ENCODE peak calls at places on chromosomes 2 and 18, in six cellular contexts. Y is A549, A is esophagus squamous epithelium, N is Peyer's patch, L is IMR-90, M is adrenal gland. T is an unnamed sample.

GRCh38 chr2:170155022-170155722 is 22.8 kb upstream of the MYO3B start:
- DNase-seq in Y (no peak), A (no peak), N (no peak), L (peak), M (no peak), T (no peak)

GRCh38 chr2:37773354-37773753 is 101.9 kb upstream of the CDC42EP3 start:
- DNase-seq in Y (no peak), A (no peak), N (peak), L (no peak), M (no peak), T (no peak)

GRCh38 chr2:1864981-1865421 is 120.7 kb upstream of the PXDN start:
- DNase-seq in Y (no peak), A (no peak), N (no peak), L (no peak), M (no peak), T (no peak)

GRCh38 chr2:145068509-145068908 is 548.6 kb upstream of the ZEB2 start:
- DNase-seq in Y (no peak), A (no peak), N (no peak), L (no peak), M (no peak), T (no peak)

GRCh38 chr2:120293991-120294329 is 41.3 kb downstream of the RALB start:
- DNase-seq in Y (no peak), A (no peak), N (no peak), L (no peak), M (no peak), T (no peak)

GRCh38 chr2:156333274-156333950 is 891 bp upstream of the NR4A2 start:
- DNase-seq in Y (no peak), A (no peak), N (no peak), L (no peak), M (no peak), T (no peak)

GRCh38 chr2:217794133-217794986 is 208.4 kb downstream of the TNS1 start:
- DNase-seq in Y (no peak), A (no peak), N (no peak), L (no peak), M (no peak), T (no peak)

GRCh38 chr2:113886479-113887383 is 3.2 kb upstream of the ACTR3 start:
- DNase-seq in Y (no peak), A (peak), N (no peak), L (peak), M (peak), T (peak)

GRCh38 chr2:86533589-86533988 is 29.7 kb downstream of the CHMP3 start:
- DNase-seq in Y (no peak), A (no peak), N (no peak), L (no peak), M (no peak), T (no peak)

GRCh38 chr2:21772624-21773023 is 648.9 kb downstream of the TDRD15 start:
- DNase-seq in Y (no peak), A (no peak), N (no peak), L (peak), M (no peak), T (no peak)

GRCh38 chr18:5302606-5303005 is 7.1 kb upstream of the ZBTB14 start:
- DNase-seq in Y (no peak), A (no peak), N (no peak), L (no peak), M (no peak), T (no peak)

GRCh38 chr2:96875498-96876035 is 5.7 kb upstream of the SEMA4C start:
- DNase-seq in Y (no peak), A (no peak), N (no peak), L (no peak), M (no peak), T (no peak)

GRCh38 chr2:119142822-119143221 is 15.7 kb downstream of the C1QL2 start:
- DNase-seq in Y (no peak), A (no peak), N (no peak), L (no peak), M (peak), T (no peak)

GRCh38 chr2:18520605-18521031 is 39.8 kb downstream of the RDH14 start:
- DNase-seq in Y (peak), A (no peak), N (peak), L (peak), M (peak), T (peak)

GRCh38 chr2:21422050-21422449 is 298.3 kb downstream of the TDRD15 start:
- DNase-seq in Y (no peak), A (no peak), N (no peak), L (peak), M (no peak), T (no peak)

GRCh38 chr2:204665244-204665643 is 120.0 kb downstream of the PARD3B start:
- DNase-seq in Y (peak), A (no peak), N (no peak), L (peak), M (no peak), T (no peak)

GRCh38 chr18:48902023-48902855 is 48.5 kb downstream of the SMAD7 start:
- DNase-seq in Y (peak), A (no peak), N (peak), L (peak), M (peak), T (peak)

GRCh38 chr2:219446101-219446504 is 11.5 kb downstream of the SPEG start:
- DNase-seq in Y (no peak), A (no peak), N (no peak), L (peak), M (peak), T (no peak)

GRCh38 chr2:5818947-5819346 is 126.8 kb downstream of the SOX11 start:
- DNase-seq in Y (no peak), A (no peak), N (no peak), L (peak), M (no peak), T (no peak)

GRCh38 chr2:33810046-33810835 is 211.1 kb upstream of the FAM98A start:
- DNase-seq in Y (no peak), A (no peak), N (no peak), L (no peak), M (no peak), T (no peak)

GRCh38 chr18:26511339-26512071 is 36.8 kb downstream of the KCTD1 start:
- DNase-seq in Y (no peak), A (no peak), N (no peak), L (no peak), M (no peak), T (no peak)

GRCh38 chr2:186848873-186849578 is at the start of gene ZSWIM2:
- DNase-seq in Y (no peak), A (no peak), N (peak), L (peak), M (peak), T (peak)

GRCh38 chr2:231296401-231296800 is 98.0 kb downstream of the ARMC9 start:
- DNase-seq in Y (no peak), A (no peak), N (no peak), L (no peak), M (no peak), T (no peak)

GRCh38 chr2:106197878-106198277 is 3.8 kb upstream of the UXS1 start:
- DNase-seq in Y (no peak), A (no peak), N (no peak), L (peak), M (no peak), T (no peak)

GRCh38 chr2:38170098-38170497 is 94.1 kb upstream of the CYP1B1 start:
- DNase-seq in Y (no peak), A (no peak), N (no peak), L (peak), M (no peak), T (no peak)

GRCh38 chr18:37393945-37394609 is 171.5 kb downstream of the CELF4 start:
- DNase-seq in Y (peak), A (no peak), N (peak), L (peak), M (peak), T (peak)

GRCh38 chr2:174760845-174761473 is 3.3 kb downstream of the CHRNA1 start:
- DNase-seq in Y (no peak), A (no peak), N (no peak), L (no peak), M (no peak), T (no peak)

GRCh38 chr2:71675296-71675695 is 221.9 kb downstream of the DYSF start:
- DNase-seq in Y (no peak), A (no peak), N (peak), L (no peak), M (no peak), T (no peak)

GRCh38 chr2:128630974-128631697 is 312.5 kb upstream of the HS6ST1 start:
- DNase-seq in Y (no peak), A (no peak), N (no peak), L (no peak), M (no peak), T (peak)

GRCh38 chr2:237866119-237866621 is 6.7 kb downstream of the RAMP1 start:
- DNase-seq in Y (no peak), A (no peak), N (no peak), L (peak), M (no peak), T (no peak)

GRCh38 chr2:190882831-190883582 is 2.4 kb downstream of the GLS start:
- DNase-seq in Y (no peak), A (no peak), N (no peak), L (no peak), M (no peak), T (no peak)

GRCh38 chr18:30870466-30870865 is 172.1 kb downstream of the DSC3 start:
- DNase-seq in Y (no peak), A (no peak), N (no peak), L (no peak), M (no peak), T (no peak)

GRCh38 chr2:11872247-11872947 is 126.0 kb downstream of the LPIN1 start:
- DNase-seq in Y (no peak), A (no peak), N (no peak), L (peak), M (no peak), T (no peak)

GRCh38 chr2:191255271-191255670 is 10.1 kb downstream of the MYO1B start:
- DNase-seq in Y (no peak), A (no peak), N (no peak), L (peak), M (no peak), T (no peak)

DNA sequence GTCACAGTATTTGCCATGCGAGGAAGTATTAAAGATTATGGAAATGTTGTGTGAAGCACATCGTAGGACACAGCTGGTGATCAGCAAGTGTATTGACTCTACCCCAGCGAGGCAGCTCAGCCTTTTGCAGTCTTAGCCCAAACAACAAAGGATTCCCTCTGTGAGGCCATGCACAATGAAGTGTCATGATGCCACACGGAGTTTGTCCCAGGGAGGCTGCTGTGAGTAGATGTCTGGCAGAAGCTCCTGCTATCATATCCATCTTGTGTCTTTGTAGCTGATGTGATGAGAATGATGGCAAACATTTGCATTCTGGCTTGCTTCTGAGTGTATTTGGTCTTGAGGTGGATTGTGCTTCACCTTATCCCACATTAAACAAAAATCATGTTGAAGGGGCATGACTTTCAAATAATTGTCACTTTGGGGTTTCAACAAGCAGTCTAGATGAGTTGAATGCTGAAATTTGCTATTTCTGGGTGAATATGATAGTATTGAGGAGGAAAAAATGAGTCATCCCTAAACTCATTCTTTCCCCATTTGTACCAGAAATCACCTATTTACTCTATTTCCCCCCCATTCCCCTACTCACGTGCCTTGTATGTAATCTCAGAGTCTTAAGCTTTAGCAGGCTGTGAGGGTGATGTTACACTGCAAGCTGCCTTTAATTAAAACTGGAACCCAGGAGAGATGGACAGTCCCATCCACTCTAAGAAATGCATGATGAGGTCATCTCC is 273.5 kb downstream of the RNF144A start:
- DNase-seq in Y (no peak), A (no peak), N (no peak), L (no peak), M (no peak), T (no peak)
- H3K4me3 ChIP-seq in Y (no peak), A (no peak), N (no peak), L (no peak), M (no peak), T (no peak)

DNA sequence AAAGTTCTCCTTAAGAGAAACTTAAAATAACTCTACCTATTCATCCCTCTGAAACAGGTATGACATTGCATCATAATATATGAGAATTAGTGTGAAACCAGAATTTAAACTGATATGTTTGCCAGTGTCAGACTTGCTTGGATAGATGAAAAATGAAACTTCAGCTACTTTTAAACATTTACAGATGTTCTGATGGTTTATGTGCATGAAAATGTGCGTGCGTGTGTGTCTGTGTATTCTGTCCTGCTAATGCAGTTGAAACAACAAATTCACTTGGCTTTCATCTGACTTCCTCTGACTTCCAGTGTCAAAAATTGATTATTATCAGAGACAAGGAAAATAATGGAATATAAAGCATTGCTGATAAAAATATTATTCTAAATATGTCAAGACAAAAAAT is 719.4 kb downstream of the LRP1B start:
- DNase-seq in Y (no peak), A (no peak), N (no peak), L (no peak), M (no peak), T (no peak)
- TF ChIP-seq POLR2A in Y (no peak), A (no peak), N (no peak), L (no peak), M (no peak), T (no peak)

GRCh38 chr2:74197983-74198460 is 393 bp upstream of the MTHFD2 start:
- DNase-seq in Y (no peak), A (no peak), N (no peak), L (no peak), M (no peak), T (no peak)
- H3K4me3 ChIP-seq in Y (peak), A (peak), N (peak), L (peak), M (no peak), T (peak)

GRCh38 chr2:236546561-236546961 is 23.1 kb upstream of the ACKR3 start:
- DNase-seq in Y (no peak), A (no peak), N (no peak), L (no peak), M (no peak), T (no peak)
- TF ChIP-seq POLR2A in Y (no peak), A (no peak), N (no peak), L (no peak), M (no peak), T (no peak)

DNA sequence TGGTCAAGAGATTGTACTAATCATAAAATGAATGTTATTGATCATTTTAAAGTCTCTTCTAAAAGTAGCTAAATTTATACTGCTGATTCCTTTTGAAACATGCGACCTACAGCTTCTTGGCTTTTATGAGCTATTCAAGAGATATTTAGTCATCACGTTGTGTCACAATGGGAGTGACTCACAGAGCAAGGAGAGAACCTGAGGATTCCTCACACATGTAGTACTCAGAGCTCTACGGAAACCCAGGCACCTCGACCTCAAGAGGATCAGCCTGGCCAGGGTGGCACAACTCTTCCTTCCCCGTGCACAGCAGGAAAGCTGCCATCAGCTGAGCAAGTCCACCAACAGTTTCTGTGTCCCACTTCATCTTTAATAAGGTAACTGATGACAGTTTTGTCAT is at the start of gene DHRS9:
- DNase-seq in Y (peak), A (no peak), N (no peak), L (peak), M (no peak), T (no peak)
- H3K4me3 ChIP-seq in Y (no peak), A (no peak), N (no peak), L (no peak), M (no peak), T (no peak)

DNA sequence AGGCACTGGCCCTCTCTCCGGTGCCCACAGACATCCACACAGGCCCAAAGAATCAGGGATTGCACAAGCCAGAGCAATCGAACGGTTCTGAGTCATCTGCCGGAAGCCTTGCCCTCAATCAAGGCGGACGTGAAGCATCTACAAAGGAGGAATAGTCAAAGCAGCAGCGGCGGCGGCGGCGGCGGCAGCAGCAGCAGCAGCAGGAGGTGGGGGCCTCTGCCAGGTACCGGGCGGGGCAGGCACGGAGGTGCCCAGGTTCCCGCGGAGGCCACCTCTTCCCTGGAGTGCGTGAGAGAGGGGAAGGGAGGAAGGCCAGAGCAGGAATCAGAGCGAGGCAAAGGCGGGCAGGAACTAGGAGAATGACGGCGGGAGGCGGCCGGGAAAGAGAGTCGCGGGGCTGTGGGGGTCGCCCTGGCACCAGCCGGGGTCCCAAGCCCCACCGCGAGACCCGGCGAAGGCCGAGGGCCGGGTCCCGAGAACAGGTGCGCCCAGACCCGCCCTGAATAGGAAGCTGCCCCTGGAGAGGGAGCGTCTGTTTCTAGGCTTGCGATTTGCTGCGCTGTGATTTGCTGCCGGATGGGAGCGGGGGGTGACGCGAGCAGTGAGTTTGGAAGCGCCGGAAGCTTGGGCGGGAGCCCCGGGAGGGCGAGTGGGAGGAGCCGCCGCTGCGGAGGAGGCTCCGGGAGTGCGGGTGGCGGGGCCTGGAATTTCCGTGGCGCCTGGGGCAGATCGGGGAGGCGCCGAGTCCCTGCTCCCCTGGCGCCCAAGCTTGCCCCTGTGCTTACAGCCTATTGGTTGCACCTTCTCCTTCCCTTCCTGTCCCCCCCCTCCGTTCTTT is at the start of gene SERPINB8:
- DNase-seq in Y (peak), A (peak), N (peak), L (peak), M (peak), T (peak)
- TF ChIP-seq POLR2A in Y (peak), A (peak), N (peak), L (peak), M (peak), T (peak)

GRCh38 chr18:58005036-58005435 is 39.0 kb upstream of the NEDD4L start:
- DNase-seq in Y (no peak), A (no peak), N (no peak), L (peak), M (no peak), T (no peak)
- H3K4me3 ChIP-seq in Y (no peak), A (no peak), N (no peak), L (no peak), M (no peak), T (no peak)

GRCh38 chr2:101763496-101764333 is 66.2 kb downstream of the MAP4K4 start:
- DNase-seq in Y (no peak), A (no peak), N (no peak), L (no peak), M (no peak), T (no peak)
- TF ChIP-seq POLR2A in Y (no peak), A (no peak), N (no peak), L (no peak), M (no peak), T (no peak)

GRCh38 chr2:154532004-154532403 is 166.5 kb upstream of the KCNJ3 start:
- DNase-seq in Y (no peak), A (no peak), N (no peak), L (no peak), M (no peak), T (no peak)
- H3K4me3 ChIP-seq in Y (no peak), A (no peak), N (no peak), L (no peak), M (no peak), T (no peak)

DNA sequence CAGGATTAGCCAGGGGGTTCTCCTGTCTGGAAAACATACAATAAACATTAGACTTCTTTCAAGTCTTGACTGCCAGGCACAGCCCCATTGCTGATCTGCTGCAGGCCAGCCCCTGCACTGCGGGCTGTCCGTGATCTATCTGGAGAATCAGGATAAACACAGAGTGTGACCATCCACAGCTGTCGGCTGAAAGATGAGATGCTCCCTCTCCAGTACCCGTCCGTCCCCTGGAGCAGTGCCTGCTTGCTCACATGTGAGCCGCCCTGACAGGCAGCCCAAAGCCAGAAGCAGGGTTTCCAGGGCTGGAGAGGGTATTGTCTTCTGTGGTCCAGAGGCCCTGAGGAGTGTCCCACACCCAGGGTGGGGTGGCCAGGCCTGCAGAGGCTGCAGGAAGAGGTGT is 46.1 kb upstream of the FOSL2 start:
- DNase-seq in Y (no peak), A (no peak), N (no peak), L (peak), M (no peak), T (peak)
- TF ChIP-seq POLR2A in Y (no peak), A (no peak), N (no peak), L (no peak), M (no peak), T (no peak)

T was measured in right lobe of liver.